ENCODE peak calls at places on chromosomes 1 and 21, in six cellular contexts. G is pancreas, A is heart right ventricle, F is tibial artery, S is ascending aorta, V is tibial nerve. P is an unnamed sample.

GRCh38 chr1:226577401-226578180 is 29.0 kb downstream of the STUM start:
- DNase-seq in A (no peak), F (no peak), V (no peak), S (no peak), G (no peak), P (no peak)

GRCh38 chr1:207868769-207869721 is 41.9 kb downstream of the CD34 start:
- DNase-seq in G (peak; percentile 94), S (peak; percentile 90), V (peak; percentile 69), F (peak; percentile 75), A (peak; percentile 82), P (no peak)

GRCh38 chr1:41371630-41372599 is 10.7 kb downstream of the FOXO6 start:
- DNase-seq in V (peak; percentile 18), A (peak; percentile 33), S (no peak), F (peak; percentile 38), G (no peak), P (no peak)

GRCh38 chr1:184931566-184931965 is 42.7 kb downstream of the NIBAN1 start:
- DNase-seq in F (no peak), S (no peak), G (no peak), A (no peak), V (no peak), P (no peak)

GRCh38 chr1:208233546-208233945 is 10.6 kb downstream of the PLXNA2 start:
- DNase-seq in V (no peak), S (peak; percentile 67), F (no peak), A (no peak), G (peak; percentile 68), P (no peak)

GRCh38 chr1:224989615-224990014 is 60.1 kb downstream of the DNAH14 start:
- DNase-seq in V (no peak), G (no peak), F (no peak), A (no peak), S (no peak), P (no peak)

GRCh38 chr1:215104283-215104682 is 21.7 kb downstream of the KCNK2 start:
- DNase-seq in G (no peak), S (no peak), V (no peak), A (no peak), F (no peak), P (no peak)

GRCh38 chr1:38005195-38006007 is at the start of gene FHL3:
- DNase-seq in G (peak; percentile 82), F (peak; percentile 45), V (no peak), S (no peak), A (peak; percentile 76), P (no peak)

GRCh38 chr1:30618335-30618747 is 105.0 kb downstream of the MATN1 start:
- DNase-seq in S (peak; percentile 4), V (no peak), F (no peak), A (no peak), G (no peak), P (no peak)

GRCh38 chr1:22117238-22117637 is 25.7 kb downstream of the WNT4 start:
- DNase-seq in G (no peak), S (peak; percentile 40), F (no peak), A (no peak), V (no peak), P (no peak)

GRCh38 chr1:203197625-203198024 is 11.1 kb upstream of the CHI3L1 start:
- DNase-seq in G (peak; percentile 23), F (no peak), V (no peak), S (no peak), A (no peak), P (no peak)

GRCh38 chr1:66388918-66389317 is 145.0 kb upstream of the SGIP1 start:
- DNase-seq in A (no peak), G (no peak), V (no peak), F (no peak), S (no peak), P (no peak)

GRCh38 chr1:48036693-48037386 is 39.7 kb upstream of the TRABD2B start:
- DNase-seq in S (peak; percentile 37), G (no peak), F (no peak), V (no peak), A (no peak), P (no peak)

GRCh38 chr21:45154511-45155508 is 80.4 kb downstream of the ADARB1 start:
- DNase-seq in A (no peak), V (no peak), S (peak; percentile 63), G (no peak), F (no peak), P (no peak)

GRCh38 chr21:43276811-43277210 is 108.0 kb downstream of the CRYAA start:
- DNase-seq in F (no peak), A (no peak), G (no peak), S (no peak), V (no peak), P (no peak)

GRCh38 chr1:166133276-166133841 is 33.4 kb downstream of the FAM78B start:
- DNase-seq in F (no peak), G (no peak), S (no peak), V (no peak), A (no peak), P (no peak)

GRCh38 chr1:198423701-198424100 is 116.8 kb downstream of the ATP6V1G3 start:
- DNase-seq in G (no peak), V (no peak), S (no peak), F (no peak), A (no peak), P (no peak)

GRCh38 chr1:239868117-239868516 is 223.6 kb upstream of the FMN2 start:
- DNase-seq in G (no peak), S (no peak), V (no peak), A (no peak), F (no peak), P (no peak)

GRCh38 chr21:45073301-45074047 is 906 bp upstream of the ADARB1 start:
- DNase-seq in S (peak; percentile 75), F (no peak), A (no peak), G (peak; percentile 74), V (no peak), P (no peak)

GRCh38 chr1:169824153-169824552 is 29.4 kb upstream of the METTL18 start:
- DNase-seq in F (no peak), A (no peak), G (no peak), S (no peak), V (no peak), P (no peak)

GRCh38 chr1:204376919-204377799 is 17.4 kb upstream of the PLEKHA6 start:
- DNase-seq in F (no peak), G (peak; percentile 75), S (no peak), V (no peak), A (no peak), P (no peak)

GRCh38 chr1:204382714-204383083 is 23.0 kb upstream of the PLEKHA6 start:
- DNase-seq in A (no peak), F (no peak), S (no peak), G (no peak), V (no peak), P (no peak)

GRCh38 chr1:204383163-204383904 is 23.6 kb upstream of the PLEKHA6 start:
- DNase-seq in V (no peak), F (no peak), S (no peak), G (no peak), A (no peak), P (no peak)

GRCh38 chr1:204377800-204378608 is 18.3 kb upstream of the PLEKHA6 start:
- DNase-seq in V (no peak), F (no peak), A (no peak), S (no peak), G (peak; percentile 81), P (no peak)

GRCh38 chr1:204380293-204380831 is 20.6 kb upstream of the PLEKHA6 start:
- DNase-seq in F (no peak), S (no peak), V (no peak), A (no peak), G (no peak), P (no peak)
- H3K4me1 ChIP-seq in F (peaks cover 22% of the 10 kb centered on the region), S (peaks cover 3% of the 10 kb centered on the region), V (peaks cover 15% of the 10 kb centered on the region), A (peaks cover 7% of the 10 kb centered on the region), G (peaks cover 17% of the 10 kb centered on the region), P (peaks cover 11% of the 10 kb centered on the region)

GRCh38 chr1:156055343-156055645 is 712 bp downstream of the LAMTOR2 start:
- DNase-seq in F (no peak), V (no peak), S (no peak), G (no peak), A (no peak), P (no peak)

GRCh38 chr1:156053770-156054499 is at the start of gene UBQLN4:
- DNase-seq in G (peak; percentile 91), A (peak; percentile 91), F (peak; percentile 83), V (peak; percentile 73), S (peak; percentile 92), P (peak; percentile 48)

GRCh38 chr1:156051011-156051725 is 2.4 kb downstream of the UBQLN4 start:
- DNase-seq in G (no peak), A (no peak), S (no peak), F (no peak), V (no peak), P (no peak)

GRCh38 chr1:156054500-156055342 is at the start of gene LAMTOR2:
- DNase-seq in A (peak; percentile 98), F (peak; percentile 99), S (peak; percentile 99), G (peak; percentile 95), V (peak; percentile 99), P (peak; percentile 88)

DNA sequence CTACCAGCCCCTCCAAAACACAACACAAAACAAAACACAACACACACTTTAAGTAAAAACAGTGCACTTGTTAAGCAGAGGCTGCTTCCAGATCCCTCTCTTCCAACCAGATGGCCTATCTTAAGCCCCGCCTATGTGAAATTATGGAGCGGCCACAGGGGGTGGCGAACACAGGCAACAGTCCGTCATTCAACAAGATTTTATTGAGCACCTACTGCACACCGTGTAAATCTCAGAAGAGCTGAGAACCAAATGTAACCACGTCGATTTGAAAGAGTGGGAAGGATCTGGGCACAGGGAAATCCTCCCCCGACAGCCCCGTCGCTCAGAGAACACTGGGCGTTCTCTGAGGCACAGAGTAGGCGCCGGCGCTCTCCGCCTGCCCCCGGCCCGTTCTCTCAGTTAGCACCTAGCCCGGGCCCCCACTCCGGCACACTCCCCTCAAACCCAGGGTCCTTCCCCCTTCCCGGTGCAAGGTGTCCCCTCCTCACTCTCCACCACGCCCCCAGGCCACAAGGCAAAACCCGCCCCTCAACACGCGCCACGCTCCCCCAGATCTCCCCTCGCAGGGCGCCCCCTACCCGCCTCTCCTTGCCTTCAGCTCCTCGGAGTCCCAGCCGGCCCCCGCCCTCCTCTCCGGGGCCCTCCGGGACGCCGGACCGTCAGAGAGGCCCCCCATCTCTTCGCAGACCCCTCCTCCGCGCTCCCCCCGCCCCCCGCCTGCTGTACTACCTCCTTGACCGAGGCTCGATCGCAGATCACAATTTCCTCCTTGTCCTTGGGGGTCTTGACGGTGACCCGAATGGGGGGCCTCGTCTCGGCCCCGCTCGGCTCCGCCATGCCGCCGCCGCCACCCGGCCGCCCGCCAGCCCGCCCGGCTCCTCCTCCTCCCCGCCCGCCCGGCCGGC is 482 bp downstream of the UBQLN4 start:
- DNase-seq in S (peak; percentile 80), F (peak; percentile 48), V (peak; percentile 44), G (peak; percentile 73), A (peak; percentile 51), P (no peak)
- TF ChIP-seq CTCF in S (no peak), F (no peak), V (no peak), G (no peak), A (no peak), P (peak; percentile 33)

GRCh38 chr1:200035397-200035955 is 8.0 kb downstream of the NR5A2 start:
- DNase-seq in G (peak; percentile 70), A (no peak), V (no peak), F (no peak), S (no peak), P (no peak)
- H3K27me3 ChIP-seq in G (no peaks in the 10 kb centered on the region), A (peaks cover 100% of the 10 kb centered on the region), V (peaks cover 2% of the 10 kb centered on the region), F (peaks cover 90% of the 10 kb centered on the region), S (peaks cover 15% of the 10 kb centered on the region), P (peaks cover 29% of the 10 kb centered on the region)

DNA sequence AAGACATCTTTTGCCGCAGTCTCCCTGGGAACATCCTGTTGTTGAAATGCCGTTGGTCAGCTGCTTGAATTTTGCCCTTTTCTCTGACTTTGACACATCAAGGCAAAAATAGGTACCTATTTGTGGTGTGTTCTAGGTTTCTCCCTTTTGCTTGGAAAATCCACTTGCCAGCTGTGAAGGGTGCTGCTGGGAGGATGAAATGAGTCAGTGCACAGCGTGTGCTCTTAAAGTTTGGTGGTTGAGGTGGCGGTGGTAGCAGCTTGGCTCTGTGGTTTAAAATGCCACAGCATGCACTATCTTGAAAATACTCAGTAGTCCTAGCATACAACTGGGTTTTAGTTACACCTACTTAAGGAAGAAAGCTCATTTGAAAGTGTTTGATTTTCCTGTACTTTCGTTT is 183.8 kb downstream of the DHRS3 start:
- DNase-seq in F (no peak), G (no peak), A (no peak), V (no peak), S (peak; percentile 83), P (no peak)
- H3K4me1 ChIP-seq in F (peaks cover 52% of the 10 kb centered on the region), G (peaks cover 26% of the 10 kb centered on the region), A (peaks cover 61% of the 10 kb centered on the region), V (peaks cover 79% of the 10 kb centered on the region), S (peaks cover 26% of the 10 kb centered on the region), P (peaks cover 64% of the 10 kb centered on the region)

P was measured in esophagus squamous epithelium.